ENCODE peak calls at places on chromosomes 6 and 20, in four cellular contexts. One of them, this sample, is unnamed.

GRCh38 chr6:157385482-157385881 is 4.5 kb downstream of the ZDHHC14 start:
- DNase-seq in H1: no peak
- DNase-seq in mesendoderm: no peak
- DNase-seq in IMR-90: no peak
- DNase-seq in this sample: no peak

GRCh38 chr6:161503570-161503969 is 229.7 kb upstream of the AGPAT4 start:
- DNase-seq in mesendoderm: peak
- DNase-seq in H1: no peak
- DNase-seq in IMR-90: no peak
- DNase-seq in this sample: no peak

GRCh38 chr6:50143011-50143719 is 93.4 kb upstream of the DEFB112 start:
- DNase-seq in mesendoderm: no peak
- DNase-seq in H1: no peak
- DNase-seq in IMR-90: peak
- DNase-seq in this sample: no peak

GRCh38 chr20:59441860-59442810 is 141.7 kb downstream of the EDN3 start:
- DNase-seq in H1: no peak
- DNase-seq in IMR-90: no peak
- DNase-seq in mesendoderm: no peak
- DNase-seq in this sample: no peak

GRCh38 chr6:138031417-138031816 is 75.8 kb downstream of the PERP start:
- DNase-seq in H1: no peak
- DNase-seq in mesendoderm: no peak
- DNase-seq in IMR-90: no peak
- DNase-seq in this sample: no peak

GRCh38 chr6:41546866-41547798 is 951 bp downstream of the FOXP4 start:
- DNase-seq in IMR-90: peak
- DNase-seq in mesendoderm: peak
- DNase-seq in H1: peak
- DNase-seq in this sample: no peak

GRCh38 chr6:118996289-118996820 is 61.4 kb upstream of the MCM9 start:
- DNase-seq in mesendoderm: peak
- DNase-seq in H1: no peak
- DNase-seq in IMR-90: no peak
- DNase-seq in this sample: no peak

GRCh38 chr6:15990179-15990578 is 138.7 kb upstream of the MYLIP start:
- DNase-seq in mesendoderm: no peak
- DNase-seq in H1: no peak
- DNase-seq in IMR-90: no peak
- DNase-seq in this sample: no peak

GRCh38 chr6:41736207-41736710 is 851 bp upstream of the TFEB start:
- DNase-seq in H1: no peak
- DNase-seq in mesendoderm: peak
- DNase-seq in IMR-90: no peak
- DNase-seq in this sample: peak

GRCh38 chr20:43916875-43917371 is 2.3 kb downstream of the TOX2 start:
- DNase-seq in IMR-90: peak
- DNase-seq in H1: no peak
- DNase-seq in mesendoderm: peak
- DNase-seq in this sample: no peak

GRCh38 chr6:33276864-33277662 is at the start of gene B3GALT4:
- DNase-seq in mesendoderm: peak
- DNase-seq in H1: peak
- DNase-seq in IMR-90: peak
- DNase-seq in this sample: peak

GRCh38 chr6:26493258-26493657 is 6.8 kb upstream of the BTN1A1 start:
- DNase-seq in IMR-90: peak
- DNase-seq in mesendoderm: peak
- DNase-seq in H1: no peak
- DNase-seq in this sample: no peak

GRCh38 chr20:4837760-4838159 is 116.1 kb downstream of the PRND start:
- DNase-seq in IMR-90: no peak
- DNase-seq in H1: no peak
- DNase-seq in mesendoderm: no peak
- DNase-seq in this sample: no peak

GRCh38 chr6:47485491-47486135 is 8.0 kb downstream of the CD2AP start:
- DNase-seq in IMR-90: no peak
- DNase-seq in mesendoderm: no peak
- DNase-seq in H1: no peak
- DNase-seq in this sample: no peak

GRCh38 chr20:58973179-58973578 is 7.9 kb upstream of the NELFCD start:
- DNase-seq in IMR-90: no peak
- DNase-seq in H1: peak
- DNase-seq in mesendoderm: no peak
- DNase-seq in this sample: no peak

GRCh38 chr20:36644032-36644712 is 1.8 kb downstream of the SLA2 start:
- DNase-seq in mesendoderm: no peak
- DNase-seq in H1: no peak
- DNase-seq in IMR-90: no peak
- DNase-seq in this sample: no peak

GRCh38 chr6:151494235-151494950 is 576 bp downstream of the CCDC170 start:
- DNase-seq in mesendoderm: peak
- DNase-seq in H1: no peak
- DNase-seq in IMR-90: peak
- DNase-seq in this sample: peak

GRCh38 chr6:18216411-18216810 is 47.9 kb downstream of the DEK start:
- DNase-seq in IMR-90: peak
- DNase-seq in mesendoderm: no peak
- DNase-seq in H1: no peak
- DNase-seq in this sample: no peak

GRCh38 chr6:28920281-28920680 is 3.5 kb downstream of the TRIM27 start:
- DNase-seq in H1: no peak
- DNase-seq in mesendoderm: no peak
- DNase-seq in IMR-90: no peak
- DNase-seq in this sample: no peak

GRCh38 chr6:47144306-47144705 is 102.2 kb upstream of the ADGRF1 start:
- DNase-seq in mesendoderm: no peak
- DNase-seq in IMR-90: peak
- DNase-seq in H1: no peak
- DNase-seq in this sample: no peak

GRCh38 chr6:124960757-124961467 is 1.3 kb upstream of the RNF217 start:
- DNase-seq in H1: no peak
- DNase-seq in mesendoderm: no peak
- DNase-seq in IMR-90: no peak
- DNase-seq in this sample: no peak

GRCh38 chr6:63458480-63459115 is 113.7 kb upstream of the LOC128125822 start:
- DNase-seq in H1: no peak
- DNase-seq in IMR-90: no peak
- DNase-seq in mesendoderm: no peak
- DNase-seq in this sample: no peak

GRCh38 chr6:47023543-47023942 is 18.6 kb downstream of the ADGRF1 start:
- DNase-seq in mesendoderm: no peak
- DNase-seq in H1: no peak
- DNase-seq in IMR-90: no peak
- DNase-seq in this sample: no peak

GRCh38 chr20:34365765-34366213 is 2.7 kb downstream of the ITCH start:
- DNase-seq in H1: no peak
- DNase-seq in IMR-90: no peak
- DNase-seq in mesendoderm: peak
- DNase-seq in this sample: no peak

GRCh38 chr6:37705239-37706051 is 7.8 kb upstream of the MDGA1 start:
- DNase-seq in H1: peak
- DNase-seq in mesendoderm: peak
- DNase-seq in IMR-90: peak
- DNase-seq in this sample: peak

GRCh38 chr6:34810936-34811632 is 19.2 kb downstream of the BLTP3A start:
- DNase-seq in H1: no peak
- DNase-seq in mesendoderm: no peak
- DNase-seq in IMR-90: peak
- DNase-seq in this sample: no peak

GRCh38 chr6:3943373-3943772 is 94.2 kb downstream of the FAM50B start:
- DNase-seq in IMR-90: peak
- DNase-seq in H1: no peak
- DNase-seq in mesendoderm: no peak
- DNase-seq in this sample: no peak

GRCh38 chr6:97052152-97052787 is 127.7 kb downstream of the KLHL32 start:
- DNase-seq in mesendoderm: no peak
- DNase-seq in IMR-90: no peak
- DNase-seq in H1: no peak
- DNase-seq in this sample: no peak
- H4K5ac ChIP-seq in mesendoderm: no peak
- H4K5ac ChIP-seq in IMR-90: no peak
- H4K5ac ChIP-seq in H1: no peak
- H4K5ac ChIP-seq in this sample: no peak

GRCh38 chr20:61688411-61688810 is 377.3 kb downstream of the TAF4 start:
- DNase-seq in H1: no peak
- DNase-seq in mesendoderm: no peak
- DNase-seq in IMR-90: no peak
- DNase-seq in this sample: no peak
- H4K5ac ChIP-seq in H1: no peak
- H4K5ac ChIP-seq in mesendoderm: no peak
- H4K5ac ChIP-seq in IMR-90: no peak
- H4K5ac ChIP-seq in this sample: no peak

GRCh38 chr6:150255840-150256239 is 113.0 kb upstream of the IYD start:
- DNase-seq in mesendoderm: no peak
- DNase-seq in IMR-90: no peak
- DNase-seq in H1: no peak
- DNase-seq in this sample: no peak
- H4K5ac ChIP-seq in mesendoderm: no peak
- H4K5ac ChIP-seq in IMR-90: no peak
- H4K5ac ChIP-seq in H1: no peak
- H4K5ac ChIP-seq in this sample: no peak

DNA sequence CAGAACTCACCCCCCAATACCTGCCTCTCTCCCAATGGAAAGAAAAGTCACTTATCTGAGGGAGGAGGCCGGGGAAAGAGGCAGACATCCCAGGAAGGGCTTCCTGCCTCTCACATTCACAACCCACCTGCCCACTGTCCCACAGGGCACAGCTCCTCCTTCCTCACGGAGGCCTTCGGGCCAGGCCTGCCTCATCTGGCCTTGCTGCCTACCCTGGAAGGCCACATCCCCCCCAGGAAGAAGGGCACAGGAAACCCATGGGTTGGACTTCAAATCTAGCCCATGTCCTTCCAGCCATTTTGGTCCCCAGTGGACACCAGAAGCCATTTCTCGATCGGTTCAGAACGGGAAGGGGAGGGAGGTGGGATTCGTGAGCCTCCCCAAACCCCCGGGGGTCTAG is 162.0 kb downstream of the PREX1 start:
- DNase-seq in H1: no peak
- DNase-seq in mesendoderm: no peak
- DNase-seq in IMR-90: no peak
- DNase-seq in this sample: no peak
- H4K5ac ChIP-seq in H1: no peak
- H4K5ac ChIP-seq in mesendoderm: no peak
- H4K5ac ChIP-seq in IMR-90: no peak
- H4K5ac ChIP-seq in this sample: no peak

DNA sequence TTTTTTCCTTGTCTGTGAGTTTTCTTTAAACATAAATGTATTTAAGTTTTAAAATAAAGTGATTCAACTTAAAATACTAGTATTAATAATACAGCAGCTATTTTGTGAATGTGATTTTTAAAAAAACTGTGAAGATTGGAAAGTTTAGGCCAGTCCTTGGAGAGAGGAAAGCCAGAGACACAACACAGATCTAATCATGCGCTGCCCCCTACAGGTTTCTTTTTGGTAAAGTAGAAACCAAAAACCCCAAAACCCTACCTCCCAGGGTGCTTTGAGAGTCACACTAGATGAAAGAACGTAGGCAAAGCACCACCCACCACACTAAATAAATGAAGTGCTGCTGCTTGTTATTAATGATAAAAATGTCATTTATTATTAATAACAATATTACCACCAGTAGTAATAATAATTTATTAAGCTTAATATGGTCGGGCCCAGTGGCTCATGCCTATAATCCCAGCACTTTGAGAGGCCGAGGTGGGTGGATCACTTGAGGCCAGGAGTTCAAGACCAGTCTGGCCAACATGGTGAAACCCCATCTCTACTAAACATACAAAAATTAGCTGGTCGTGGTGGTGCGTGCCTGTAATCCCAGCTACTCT is 33.7 kb downstream of the SLC9A8 start:
- DNase-seq in IMR-90: peak
- DNase-seq in H1: no peak
- DNase-seq in mesendoderm: peak
- DNase-seq in this sample: no peak
- H4K5ac ChIP-seq in IMR-90: no peak
- H4K5ac ChIP-seq in H1: no peak
- H4K5ac ChIP-seq in mesendoderm: no peak
- H4K5ac ChIP-seq in this sample: no peak

GRCh38 chr6:142485256-142485655 is 183.4 kb downstream of the ADGRG6 start:
- DNase-seq in H1: no peak
- DNase-seq in IMR-90: peak
- DNase-seq in mesendoderm: no peak
- DNase-seq in this sample: no peak
- H4K5ac ChIP-seq in H1: no peak
- H4K5ac ChIP-seq in IMR-90: peak
- H4K5ac ChIP-seq in mesendoderm: no peak
- H4K5ac ChIP-seq in this sample: no peak

DNA sequence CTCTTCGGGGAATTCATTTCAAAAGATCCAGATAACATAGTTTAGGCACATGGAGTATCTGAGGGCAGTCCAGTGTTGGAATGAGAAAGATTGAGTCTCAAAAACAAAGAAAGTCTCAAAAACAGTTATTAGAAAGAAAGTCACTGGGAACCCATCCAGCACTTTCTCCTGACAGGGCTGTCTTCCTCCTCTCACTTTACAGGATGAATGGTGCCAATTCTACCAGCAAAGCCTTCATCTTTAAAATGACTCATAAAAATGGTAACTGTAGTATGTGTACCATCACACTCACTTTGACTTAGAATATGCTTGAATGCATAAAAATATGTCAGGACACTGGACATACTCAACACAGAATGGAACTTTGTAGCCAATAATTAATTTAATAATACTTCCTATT is 71.3 kb downstream of the SLC22A3 start:
- DNase-seq in H1: no peak
- DNase-seq in IMR-90: no peak
- DNase-seq in mesendoderm: no peak
- DNase-seq in this sample: no peak
- H4K5ac ChIP-seq in H1: no peak
- H4K5ac ChIP-seq in IMR-90: no peak
- H4K5ac ChIP-seq in mesendoderm: no peak
- H4K5ac ChIP-seq in this sample: no peak

GRCh38 chr20:20548527-20549266 is 163.7 kb downstream of the RALGAPA2 start:
- DNase-seq in mesendoderm: no peak
- DNase-seq in IMR-90: no peak
- DNase-seq in H1: no peak
- DNase-seq in this sample: no peak
- H4K5ac ChIP-seq in mesendoderm: no peak
- H4K5ac ChIP-seq in IMR-90: no peak
- H4K5ac ChIP-seq in H1: no peak
- H4K5ac ChIP-seq in this sample: no peak

This sample was measured in H9.